ENCODE peak calls at places on chromosome 2, in ten cellular contexts. X, K, V, A, T, Z, H, D, P and J are unnamed samples.

GRCh38 chr2:190535586-190535985 is 1.1 kb upstream of the NEMP2 start:
- DNase-seq in A (no peak), X (no peak), K (no peak), P (no peak), V (no peak), T (no peak), D (no peak), Z (no peak), H (no peak), J (no peak)

GRCh38 chr2:198309673-198310280 is 505.4 kb downstream of the PLCL1 start:
- DNase-seq in P (no peak), X (no peak), T (peak), A (no peak), Z (peak), H (no peak), V (peak), D (no peak), K (no peak), J (peak)

GRCh38 chr2:43345391-43345813 is 119.0 kb upstream of the ZFP36L2 start:
- DNase-seq in A (no peak), T (no peak), D (no peak), X (no peak), V (no peak), P (no peak), Z (no peak), K (no peak), H (peak), J (no peak)

GRCh38 chr2:166957686-166958085 is 69.4 kb downstream of the XIRP2 start:
- DNase-seq in X (no peak), K (no peak), P (no peak), T (no peak), H (no peak), Z (no peak), D (no peak), A (no peak), V (peak), J (no peak)

GRCh38 chr2:121634354-121635307 is 14.6 kb downstream of the CLASP1 start:
- DNase-seq in V (peak), Z (peak), K (no peak), H (no peak), T (no peak), D (no peak), X (no peak), A (no peak), P (no peak), J (no peak)

GRCh38 chr2:84858123-84858522 is 22.8 kb downstream of the TRABD2A start:
- DNase-seq in Z (no peak), V (no peak), A (no peak), X (no peak), D (no peak), P (no peak), T (no peak), K (no peak), H (no peak), J (no peak)

GRCh38 chr2:222862068-222862914 is 1.5 kb downstream of the ACSL3 start:
- DNase-seq in H (no peak), Z (no peak), P (no peak), V (peak), T (peak), K (no peak), D (no peak), X (no peak), A (no peak), J (no peak)

GRCh38 chr2:69119104-69119503 is 106.1 kb downstream of the ANTXR1 start:
- DNase-seq in V (no peak), A (no peak), Z (no peak), X (no peak), H (no peak), P (no peak), T (no peak), K (no peak), D (no peak), J (no peak)

GRCh38 chr2:15415748-15416147 is 145.4 kb downstream of the NBAS start:
- DNase-seq in V (no peak), X (no peak), K (no peak), P (no peak), A (no peak), T (no peak), H (no peak), D (no peak), Z (no peak), J (no peak)

GRCh38 chr2:83103602-83104001 is 1355.5 kb downstream of the SUCLG1 start:
- DNase-seq in Z (no peak), X (no peak), A (no peak), V (peak), D (no peak), T (no peak), K (no peak), P (no peak), H (no peak), J (no peak)

GRCh38 chr2:172829229-172829628 is 93.6 kb downstream of the RAPGEF4 start:
- DNase-seq in Z (no peak), D (no peak), T (peak), K (no peak), H (no peak), V (no peak), X (no peak), P (no peak), A (no peak), J (no peak)

GRCh38 chr2:126890962-126891450 is 7.7 kb upstream of the TEX51 start:
- DNase-seq in P (no peak), K (no peak), D (no peak), Z (no peak), H (no peak), A (no peak), V (no peak), T (no peak), X (no peak), J (no peak)

GRCh38 chr2:72953976-72954375 is 36.7 kb downstream of the EMX1 start:
- DNase-seq in P (no peak), T (no peak), K (no peak), X (no peak), Z (no peak), A (no peak), H (peak), D (no peak), V (no peak), J (no peak)

GRCh38 chr2:20415511-20415918 is 31.4 kb upstream of the RHOB start:
- DNase-seq in H (no peak), K (no peak), X (no peak), Z (no peak), A (peak), T (no peak), D (no peak), V (peak), P (no peak), J (no peak)

GRCh38 chr2:69514836-69515235 is 77.6 kb upstream of the NFU1 start:
- DNase-seq in T (no peak), X (no peak), K (no peak), Z (no peak), A (no peak), P (no peak), V (peak), D (no peak), H (no peak), J (no peak)

GRCh38 chr2:72803626-72804320 is 22.1 kb downstream of the EXOC6B start:
- DNase-seq in Z (no peak), K (no peak), H (no peak), A (no peak), D (no peak), P (no peak), V (no peak), X (no peak), T (no peak), J (no peak)

GRCh38 chr2:142825861-142826260 is 51.6 kb upstream of the KYNU start:
- DNase-seq in H (no peak), Z (no peak), A (no peak), T (no peak), P (no peak), D (no peak), V (peak), K (no peak), X (no peak), J (no peak)

GRCh38 chr2:37629529-37629928 is 41.9 kb downstream of the CDC42EP3 start:
- DNase-seq in X (no peak), K (no peak), A (no peak), V (peak), T (no peak), P (no peak), D (no peak), Z (no peak), H (no peak), J (no peak)

GRCh38 chr2:103788875-103789715 is 1027.3 kb downstream of the TMEM182 start:
- DNase-seq in D (no peak), Z (no peak), H (peak), X (no peak), P (peak), T (peak), V (no peak), K (no peak), A (no peak), J (peak)

GRCh38 chr2:159807183-159808037 is 9.4 kb upstream of the CD302 start:
- DNase-seq in K (no peak), H (peak), Z (peak), D (no peak), V (peak), X (no peak), T (peak), P (no peak), A (no peak), J (no peak)

GRCh38 chr2:157692768-157693167 is 64.1 kb upstream of the ACVR1C start:
- DNase-seq in A (no peak), H (no peak), D (no peak), K (no peak), P (no peak), X (no peak), Z (no peak), T (no peak), V (peak), J (no peak)

GRCh38 chr2:202017940-202018339 is 15.7 kb upstream of the FZD7 start:
- DNase-seq in X (no peak), P (no peak), V (peak), H (peak), A (no peak), Z (no peak), K (no peak), D (no peak), T (no peak), J (no peak)

GRCh38 chr2:210180494-210180893 is 9.3 kb upstream of the KANSL1L start:
- DNase-seq in T (no peak), A (no peak), D (no peak), V (no peak), X (no peak), P (no peak), Z (no peak), K (no peak), H (no peak), J (no peak)

GRCh38 chr2:60962534-60962933 is 55.0 kb upstream of the PEX13 start:
- DNase-seq in V (no peak), P (no peak), T (no peak), D (no peak), X (no peak), Z (no peak), A (no peak), K (no peak), H (no peak), J (no peak)

GRCh38 chr2:132633635-132634034 is 36.4 kb downstream of the LYPD1 start:
- DNase-seq in V (no peak), T (no peak), D (no peak), X (no peak), P (no peak), K (no peak), H (no peak), Z (no peak), A (no peak), J (no peak)

GRCh38 chr2:233519787-233520611 is 46.6 kb downstream of the USP40 start:
- DNase-seq in D (no peak), T (no peak), V (no peak), Z (no peak), A (no peak), P (no peak), K (no peak), X (no peak), H (no peak), J (no peak)

GRCh38 chr2:238238766-238239551 is 879 bp downstream of the HES6 start:
- DNase-seq in H (peak), Z (no peak), D (no peak), K (no peak), P (peak), T (peak), A (no peak), X (no peak), V (no peak), J (no peak)

GRCh38 chr2:238238311-238238765 is 1.5 kb downstream of the HES6 start:
- DNase-seq in A (no peak), H (peak), Z (no peak), P (no peak), V (no peak), K (no peak), T (no peak), X (no peak), D (no peak), J (no peak)

GRCh38 chr2:238239552-238239871 is 326 bp downstream of the HES6 start:
- DNase-seq in X (no peak), K (no peak), T (peak), D (no peak), Z (no peak), P (peak), V (no peak), H (no peak), A (no peak), J (no peak)

GRCh38 chr2:238240761-238241711 is 1.2 kb upstream of the HES6 start:
- DNase-seq in X (no peak), K (no peak), P (peak), Z (peak), V (peak), D (no peak), A (no peak), H (peak), T (peak), J (no peak)

DNA sequence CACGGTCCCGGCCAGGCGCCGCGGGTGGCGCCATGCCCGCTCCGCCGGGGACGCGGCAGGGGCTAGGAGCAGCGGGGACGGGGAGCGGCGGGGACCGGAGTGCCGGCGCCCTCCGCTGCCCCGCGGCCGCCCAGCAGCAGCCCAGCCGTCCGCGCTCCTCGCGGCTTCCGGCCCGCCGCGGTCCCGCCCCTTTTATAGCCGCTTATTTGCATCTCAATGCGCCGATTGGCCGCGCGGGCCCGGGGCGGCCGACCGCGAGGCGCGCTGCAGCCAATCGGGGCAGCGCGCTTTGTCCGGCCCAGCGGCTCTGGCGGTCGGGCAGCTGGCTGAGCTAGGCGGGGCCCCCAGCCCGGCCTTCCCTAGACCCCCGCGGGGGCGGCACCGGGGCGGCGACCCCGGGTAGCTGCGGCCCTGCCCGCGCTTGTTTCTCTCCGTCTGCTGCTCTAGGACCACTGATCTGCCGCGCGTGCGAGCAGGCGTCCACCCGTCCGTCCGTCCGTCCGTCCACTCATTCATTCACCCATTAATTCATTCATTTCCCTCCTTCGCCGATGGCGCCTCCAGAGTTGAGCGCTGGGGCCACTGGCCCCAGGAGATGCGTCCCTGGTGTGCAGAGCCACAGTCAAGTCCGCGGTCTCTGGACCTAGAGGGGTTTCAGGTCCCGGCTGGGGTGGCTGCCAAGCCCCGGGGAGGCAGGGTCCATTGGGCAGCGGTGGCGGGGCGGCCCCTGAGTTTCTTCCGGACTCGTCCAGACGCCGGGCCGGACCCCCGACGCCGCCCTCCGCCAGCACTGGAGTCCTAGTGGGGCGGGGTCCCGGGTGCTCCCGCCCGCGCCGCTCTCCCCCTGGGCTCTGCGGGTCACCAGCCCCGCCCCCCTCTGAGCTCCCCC is at the start of gene HES6:
- DNase-seq in D (peak), T (peak), P (peak), V (peak), H (peak), Z (peak), A (peak), K (no peak), X (peak), J (peak)
- H3K27ac ChIP-seq in D (no peak), T (peak), P (no peak), V (no peak), H (no peak), Z (peak), A (no peak), K (no peak), X (peak), J (no peak)

DNA sequence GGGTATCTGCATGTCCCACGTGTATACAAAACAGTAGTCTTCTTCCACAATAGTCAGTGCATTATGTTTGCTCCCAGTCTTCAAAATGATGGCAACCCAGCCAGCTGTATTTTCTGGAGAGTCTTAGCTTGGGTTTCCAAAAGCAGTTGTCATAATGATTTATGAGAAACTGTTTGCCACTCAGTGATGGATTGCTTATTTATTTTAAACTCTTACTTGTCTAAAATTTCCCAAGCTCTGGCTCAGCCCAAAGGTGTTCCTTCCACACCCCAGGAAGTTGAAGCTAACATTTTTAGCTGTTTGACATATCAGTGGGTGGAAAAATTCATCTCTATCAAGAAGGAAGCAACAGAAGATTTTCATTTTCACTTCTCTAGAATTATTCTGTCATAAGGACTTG is 78.8 kb downstream of the ASAP2 start:
- DNase-seq in H (no peak), P (no peak), Z (no peak), K (no peak), D (no peak), T (no peak), A (no peak), X (no peak), V (no peak), J (no peak)
- H3K27ac ChIP-seq in H (no peak), P (no peak), Z (no peak), K (no peak), D (no peak), T (no peak), A (no peak), X (no peak), V (no peak), J (no peak)

GRCh38 chr2:62410015-62410453 is 96.0 kb downstream of the TMEM17 start:
- DNase-seq in A (no peak), D (no peak), P (no peak), T (no peak), H (no peak), Z (no peak), K (no peak), X (no peak), V (peak), J (peak)
- H3K27ac ChIP-seq in A (peak), D (peak), P (no peak), T (peak), H (peak), Z (no peak), K (peak), X (no peak), V (no peak), J (peak)

GRCh38 chr2:55861733-55862132 is 61.8 kb downstream of the EFEMP1 start:
- DNase-seq in K (no peak), A (peak), P (no peak), H (no peak), D (no peak), Z (no peak), T (no peak), V (peak), X (no peak), J (no peak)

GRCh38 chr2:55862269-55862668 is 61.3 kb downstream of the EFEMP1 start:
- DNase-seq in P (no peak), A (peak), H (no peak), X (peak), D (no peak), Z (no peak), K (no peak), T (peak), V (peak), J (no peak)

GRCh38 chr2:55857766-55858165 is 65.8 kb downstream of the EFEMP1 start:
- DNase-seq in X (no peak), K (no peak), A (no peak), T (no peak), H (no peak), Z (no peak), D (no peak), P (no peak), V (no peak), J (no peak)

GRCh38 chr2:55859875-55860274 is 63.7 kb downstream of the EFEMP1 start:
- DNase-seq in P (no peak), Z (no peak), A (no peak), D (no peak), H (no peak), X (no peak), T (no peak), K (no peak), V (no peak), J (no peak)

GRCh38 chr2:55856936-55857335 is 66.6 kb downstream of the EFEMP1 start:
- DNase-seq in D (no peak), X (no peak), Z (no peak), P (no peak), T (no peak), H (no peak), V (no peak), A (no peak), K (no peak), J (no peak)
- H3K27ac ChIP-seq in D (no peak), X (peak), Z (no peak), P (no peak), T (no peak), H (no peak), V (no peak), A (peak), K (no peak), J (no peak)

GRCh38 chr2:105859694-105859951 is 114.9 kb downstream of the NCK2 start:
- DNase-seq in D (no peak), P (no peak), K (no peak), T (no peak), X (no peak), Z (no peak), H (no peak), A (no peak), V (no peak), J (no peak)
- H3K27ac ChIP-seq in D (peak), P (no peak), K (no peak), T (no peak), X (no peak), Z (no peak), H (no peak), A (no peak), V (no peak), J (no peak)

DNA sequence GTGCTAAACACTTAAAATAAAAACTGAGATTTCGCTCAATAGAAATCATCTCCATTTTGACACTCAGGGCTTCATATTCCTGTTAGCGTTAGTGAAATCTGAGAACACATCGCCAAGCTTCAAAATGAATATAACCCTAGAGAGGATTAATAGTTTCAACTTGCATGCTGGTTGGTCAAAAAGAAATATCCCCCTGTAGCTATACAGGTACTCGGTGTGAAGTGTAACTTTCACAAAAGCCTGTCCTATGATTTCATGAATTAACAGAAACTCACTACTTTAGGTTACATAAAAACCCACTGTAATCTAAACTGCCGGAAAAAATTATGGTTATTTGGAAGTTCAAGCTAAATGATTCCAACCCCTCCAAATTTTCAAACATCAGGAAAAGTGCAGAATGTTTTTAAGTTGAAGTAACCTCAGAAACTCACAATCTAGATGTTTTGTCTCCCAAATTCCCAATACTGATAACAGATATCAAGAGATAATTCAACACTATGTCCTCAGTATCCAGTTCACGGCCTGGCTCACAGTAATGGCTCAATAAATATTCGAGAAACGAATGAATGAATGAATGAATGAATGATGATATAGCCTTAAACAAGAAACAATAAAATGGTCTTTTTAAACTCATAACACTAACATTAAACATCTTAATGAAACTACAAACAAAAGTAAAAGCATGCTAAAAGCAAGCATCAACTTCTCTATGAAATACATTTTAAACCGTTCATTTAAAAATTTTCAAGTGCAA is 2.5 kb downstream of the TLK1 start:
- DNase-seq in T (no peak), K (no peak), X (no peak), D (no peak), A (no peak), P (no peak), H (no peak), Z (no peak), V (no peak), J (no peak)
- H3K27ac ChIP-seq in T (no peak), K (peak), X (no peak), D (no peak), A (no peak), P (no peak), H (no peak), Z (no peak), V (no peak), J (no peak)

GRCh38 chr2:219641390-219642063 is 14.1 kb downstream of the SLC4A3 start:
- DNase-seq in V (no peak), A (peak), H (no peak), X (no peak), Z (no peak), D (no peak), T (no peak), K (no peak), P (no peak), J (no peak)
- H3K27ac ChIP-seq in V (no peak), A (peak), H (peak), X (no peak), Z (no peak), D (peak), T (peak), K (no peak), P (no peak), J (no peak)

GRCh38 chr2:238731961-238732360 is 115.9 kb upstream of the TWIST2 start:
- DNase-seq in A (no peak), Z (no peak), T (no peak), X (no peak), P (no peak), H (no peak), K (no peak), V (no peak), D (no peak), J (no peak)
- H3K27ac ChIP-seq in A (no peak), Z (no peak), T (no peak), X (peak), P (no peak), H (no peak), K (no peak), V (no peak), D (no peak), J (no peak)